ENCODE peak calls at places on chromosomes 2 and 18, in ten cellular contexts. C is NCI-H510A, V is breast epithelium, A is hippocampal formation, Q is PC-9, B is T-helper 9 cell, W is NCI-H1436 treated with DMSO at 0.1 percent for 48 hours, P is fibroblast of pulmonary artery, E is MM.1S, L is naive B cell. J is an unnamed sample.

GRCh38 chr18:14086459-14087231 is 45.6 kb downstream of the ZNF519 start:
- DNase-seq in C (peak), Q (no peak), E (peak), W (no peak), L (no peak), A (peak), P (peak), B (no peak), V (no peak), J (peak)

GRCh38 chr2:70124983-70125480 is 37.8 kb downstream of the PCBP1 start:
- DNase-seq in C (peak), W (no peak), A (peak), V (peak), P (peak), L (peak), B (peak), E (peak), Q (no peak), J (peak)

GRCh38 chr2:383173-383572 is 95.3 kb upstream of the ALKAL2 start:
- DNase-seq in Q (no peak), W (no peak), V (no peak), E (no peak), C (no peak), A (peak), B (no peak), P (no peak), L (no peak), J (peak)

GRCh38 chr2:106841886-106842645 is 43.9 kb downstream of the ST6GAL2 start:
- DNase-seq in B (no peak), P (no peak), Q (no peak), A (no peak), L (no peak), V (no peak), W (no peak), E (peak), C (peak), J (no peak)

GRCh38 chr2:6866239-6866745 is 585 bp upstream of the CMPK2 start:
- DNase-seq in V (no peak), P (peak), W (no peak), E (peak), L (no peak), B (peak), C (peak), Q (no peak), A (no peak), J (peak)

GRCh38 chr2:10873790-10874437 is 37.8 kb upstream of the KCNF1 start:
- DNase-seq in L (no peak), A (no peak), B (no peak), P (peak), W (no peak), V (no peak), Q (peak), C (no peak), E (no peak), J (no peak)

GRCh38 chr2:103868394-103868793 is 985.5 kb upstream of the POU3F3 start:
- DNase-seq in V (no peak), A (no peak), E (no peak), L (no peak), P (no peak), W (no peak), Q (no peak), C (no peak), B (no peak), J (no peak)

GRCh38 chr2:23446916-23447315 is 61.9 kb downstream of the KLHL29 start:
- DNase-seq in E (no peak), V (no peak), C (no peak), W (no peak), L (no peak), A (no peak), B (no peak), P (no peak), Q (no peak), J (no peak)

GRCh38 chr18:62122330-62122729 is 64.5 kb downstream of the PIGN start:
- DNase-seq in E (no peak), L (no peak), A (no peak), Q (no peak), C (no peak), B (no peak), P (no peak), V (no peak), W (no peak), J (no peak)

GRCh38 chr2:196939381-196939780 is 12.9 kb upstream of the PGAP1 start:
- DNase-seq in E (no peak), Q (peak), A (no peak), V (no peak), P (peak), B (no peak), C (no peak), W (no peak), L (no peak), J (no peak)

GRCh38 chr2:71937401-71937800 is 210.3 kb downstream of the CYP26B1 start:
- DNase-seq in L (no peak), B (no peak), W (no peak), Q (no peak), C (no peak), A (no peak), E (no peak), P (no peak), V (no peak), J (no peak)